ENCODE peak calls at places on chromosome 13, in four cellular contexts. V is WTC11, K is K562, Y is HepG2. U is an unnamed sample.

GRCh38 chr13:31020996-31021395 is 88.5 kb downstream of the TEX26 start:
- DNase-seq in V (no peak), K (no peak), Y (no peak), U (no peak)

GRCh38 chr13:70747305-70747704 is 639.1 kb upstream of the KLHL1 start:
- DNase-seq in V (no peak), K (no peak), Y (no peak), U (no peak)

GRCh38 chr13:51453959-51454703 is 1.3 kb upstream of the INTS6 start:
- DNase-seq in V (no peak), K (peak), Y (no peak), U (no peak)

GRCh38 chr13:114328595-114328994 is 14.3 kb downstream of the CHAMP1 start:
- DNase-seq in V (no peak), K (no peak), Y (no peak), U (no peak)

GRCh38 chr13:71625694-71626093 is 241.3 kb downstream of the DACH1 start:
- DNase-seq in V (no peak), K (no peak), Y (no peak), U (no peak)

GRCh38 chr13:68927387-68928026 is 1180.1 kb upstream of the ATXN8OS start:
- DNase-seq in V (peak), K (peak), Y (peak), U (no peak)

GRCh38 chr13:98675837-98676236 is 76.6 kb downstream of the SLC15A1 start:
- DNase-seq in V (no peak), K (no peak), Y (no peak), U (no peak)

GRCh38 chr13:39406688-39407087 is 196.3 kb downstream of the LHFPL6 start:
- DNase-seq in V (no peak), K (no peak), Y (no peak), U (peak)

GRCh38 chr13:62837895-62838294 is 1422.2 kb upstream of the PCDH20 start:
- DNase-seq in V (no peak), K (no peak), Y (no peak), U (no peak)

GRCh38 chr13:106110241-106110855 is 425.1 kb downstream of the EFNB2 start:
- DNase-seq in V (no peak), K (no peak), Y (no peak), U (no peak)

GRCh38 chr13:65603160-65603559 is 1627.0 kb downstream of the PCDH9 start:
- DNase-seq in V (no peak), K (no peak), Y (no peak), U (no peak)

GRCh38 chr13:27406178-27406939 is 18.1 kb upstream of the GTF3A start:
- DNase-seq in V (no peak), K (peak), Y (peak), U (no peak)

GRCh38 chr13:74975122-74975521 is 506.8 kb downstream of the TBC1D4 start:
- DNase-seq in V (no peak), K (no peak), Y (no peak), U (no peak)

GRCh38 chr13:64639206-64639605 is 2590.9 kb downstream of the PCDH9 start:
- DNase-seq in V (no peak), K (no peak), Y (no peak), U (no peak)

GRCh38 chr13:34360702-34361101 is 542.8 kb downstream of the RFC3 start:
- DNase-seq in V (no peak), K (no peak), Y (no peak), U (no peak)

GRCh38 chr13:34469212-34469983 is 472.7 kb upstream of the NBEA start:
- DNase-seq in V (no peak), K (no peak), Y (no peak), U (no peak)

GRCh38 chr13:100673831-100674362 is 698 bp downstream of the TMTC4 start:
- DNase-seq in V (no peak), K (peak), Y (peak), U (no peak)

GRCh38 chr13:84867246-84867645 is 932.0 kb downstream of the SLITRK6 start:
- DNase-seq in V (no peak), K (no peak), Y (peak), U (no peak)

GRCh38 chr13:48583859-48584311 is 51.0 kb upstream of the RCBTB2 start:
- DNase-seq in V (no peak), K (no peak), Y (peak), U (no peak)

GRCh38 chr13:103812966-103813365 is 746.7 kb upstream of the SLC10A2 start:
- DNase-seq in V (no peak), K (no peak), Y (no peak), U (no peak)

GRCh38 chr13:47934371-47934770 is 66.7 kb downstream of the SUCLA2 start:
- DNase-seq in V (no peak), K (no peak), Y (no peak), U (no peak)

GRCh38 chr13:27918918-27919255 is 913 bp upstream of the PDX1 start:
- DNase-seq in V (peak), K (no peak), Y (no peak), U (no peak)

GRCh38 chr13:113759525-113760137 is 605 bp downstream of the TMEM255B start:
- DNase-seq in V (no peak), K (no peak), Y (no peak), U (no peak)

GRCh38 chr13:89812856-89813255 is 1534.6 kb upstream of the MIR17HG start:
- DNase-seq in V (no peak), K (no peak), Y (no peak), U (no peak)

GRCh38 chr13:100212904-100213538 is 124.1 kb downstream of the PCCA start:
- DNase-seq in V (no peak), K (no peak), Y (no peak), U (no peak)

GRCh38 chr13:63124863-63125262 is 1709.2 kb upstream of the PCDH20 start:
- DNase-seq in V (no peak), K (no peak), Y (peak), U (no peak)

GRCh38 chr13:104773775-104774174 is 1707.6 kb upstream of the SLC10A2 start:
- DNase-seq in V (no peak), K (peak), Y (peak), U (peak)

GRCh38 chr13:109998808-109999528 is 212.6 kb upstream of the IRS2 start:
- DNase-seq in V (no peak), K (no peak), Y (no peak), U (no peak)

GRCh38 chr13:63288576-63288975 is 1872.9 kb upstream of the PCDH20 start:
- DNase-seq in V (no peak), K (no peak), Y (no peak), U (no peak)

GRCh38 chr13:52599037-52599852 is 43.0 kb upstream of the HNRNPA1L2 start:
- DNase-seq in V (no peak), K (no peak), Y (no peak), U (no peak)

GRCh38 chr13:36358352-36358751 is 12.2 kb upstream of the SPART start:
- DNase-seq in V (no peak), K (no peak), Y (no peak), U (no peak)
- TF ChIP-seq CREM in V (no peak), K (no peak), Y (no peak), U (no peak)

GRCh38 chr13:108922108-108922507 is 292.7 kb downstream of the MYO16 start:
- DNase-seq in V (no peak), K (no peak), Y (no peak), U (no peak)

GRCh38 chr13:108917581-108917980 is 288.2 kb downstream of the MYO16 start:
- DNase-seq in V (no peak), K (no peak), Y (no peak), U (no peak)

GRCh38 chr13:108919036-108919907 is 289.9 kb downstream of the MYO16 start:
- DNase-seq in V (no peak), K (no peak), Y (no peak), U (no peak)

GRCh38 chr13:108921238-108921637 is 291.8 kb downstream of the MYO16 start:
- DNase-seq in V (no peak), K (peak), Y (no peak), U (no peak)

DNA sequence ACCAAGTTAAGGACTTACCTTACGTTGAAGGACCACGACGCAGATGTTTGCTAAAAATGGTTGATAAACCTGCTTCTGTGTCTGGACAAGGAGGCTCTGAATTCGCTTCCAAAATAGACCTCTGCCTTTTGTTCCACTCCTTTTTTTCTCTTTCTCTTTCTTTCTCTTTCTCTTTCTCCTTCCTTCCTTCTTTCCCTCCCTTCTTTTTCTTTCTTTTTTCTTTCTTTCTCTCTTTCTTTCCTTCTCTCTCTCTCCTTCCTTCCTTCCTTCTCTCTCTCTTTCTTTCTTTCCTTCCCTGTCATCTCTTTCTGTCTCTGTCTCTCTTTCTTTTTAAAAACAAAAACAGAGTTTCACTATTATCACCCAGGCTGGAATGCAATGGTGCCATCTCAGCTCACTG is 290.7 kb downstream of the MYO16 start:
- DNase-seq in V (no peak), K (no peak), Y (no peak), U (no peak)
- TF ChIP-seq CREM in V (no peak), K (no peak), Y (no peak), U (no peak)

DNA sequence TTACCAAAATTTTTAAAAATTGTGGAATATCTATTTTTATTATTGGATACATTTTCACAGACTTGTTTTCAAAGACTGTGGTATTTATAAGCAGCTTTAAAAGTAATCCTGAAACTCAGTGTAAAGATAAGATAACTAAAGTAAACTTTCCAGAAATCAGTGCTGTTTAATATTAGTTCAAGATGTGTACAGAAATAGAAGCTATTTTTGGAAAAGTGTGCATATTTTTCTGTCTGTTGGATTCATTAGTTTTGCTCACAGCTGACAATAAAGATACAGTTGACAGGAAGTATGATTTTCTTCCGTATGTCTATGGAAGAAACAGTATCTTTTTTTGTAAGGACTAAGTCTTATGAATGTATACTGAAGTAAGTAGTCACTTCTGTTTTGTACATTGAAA is 85.9 kb downstream of the GJA3 start:
- DNase-seq in V (no peak), K (no peak), Y (no peak), U (no peak)
- TF ChIP-seq CREM in V (no peak), K (no peak), Y (no peak), U (no peak)

DNA sequence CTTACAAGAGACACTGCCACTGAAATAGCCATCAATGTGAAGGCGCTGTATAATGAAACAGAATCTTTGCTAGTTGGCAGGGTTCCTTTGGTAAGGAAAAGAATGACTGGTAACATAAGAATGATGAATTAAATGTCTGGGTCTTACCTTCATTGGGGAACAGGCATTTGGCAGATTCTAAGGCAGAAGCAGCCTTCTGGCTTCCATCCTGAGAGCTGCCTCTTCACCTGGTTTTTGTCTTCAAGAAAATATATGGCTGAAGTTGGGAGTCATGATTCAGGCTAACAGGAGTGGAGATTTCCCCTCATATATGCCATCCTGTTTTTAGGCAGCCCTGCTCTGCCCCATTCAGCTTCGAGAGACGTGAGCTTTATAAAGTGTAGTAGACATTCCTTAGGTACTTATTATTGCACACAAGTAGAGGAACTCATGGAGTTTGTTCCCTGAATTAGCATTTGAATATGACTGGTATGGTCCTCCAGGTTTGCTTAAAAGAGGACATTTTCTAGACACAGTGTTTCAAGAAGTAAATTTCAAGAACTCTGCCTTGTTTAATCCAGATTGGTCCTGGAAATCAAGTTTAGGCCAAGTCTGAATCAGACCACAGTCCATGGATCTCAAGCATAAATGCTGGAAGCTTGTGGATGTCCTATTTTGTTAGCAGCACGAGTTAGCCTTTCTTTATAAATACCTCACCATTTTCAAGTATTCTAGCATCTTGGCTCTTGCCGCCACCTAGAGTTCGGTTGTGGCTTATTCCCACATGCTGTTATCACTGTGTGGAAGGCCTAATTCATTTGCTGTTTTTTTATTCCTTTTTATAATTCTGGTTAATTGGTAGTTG is 56.2 kb upstream of the AKAP11 start:
- DNase-seq in V (peak), K (peak), Y (peak), U (peak)
- TF ChIP-seq CREM in V (no peak), K (no peak), Y (no peak), U (no peak)

GRCh38 chr13:77599351-77599750 is 63.8 kb downstream of the SCEL start:
- DNase-seq in V (no peak), K (no peak), Y (no peak), U (no peak)
- TF ChIP-seq CREM in V (no peak), K (no peak), Y (no peak), U (no peak)

DNA sequence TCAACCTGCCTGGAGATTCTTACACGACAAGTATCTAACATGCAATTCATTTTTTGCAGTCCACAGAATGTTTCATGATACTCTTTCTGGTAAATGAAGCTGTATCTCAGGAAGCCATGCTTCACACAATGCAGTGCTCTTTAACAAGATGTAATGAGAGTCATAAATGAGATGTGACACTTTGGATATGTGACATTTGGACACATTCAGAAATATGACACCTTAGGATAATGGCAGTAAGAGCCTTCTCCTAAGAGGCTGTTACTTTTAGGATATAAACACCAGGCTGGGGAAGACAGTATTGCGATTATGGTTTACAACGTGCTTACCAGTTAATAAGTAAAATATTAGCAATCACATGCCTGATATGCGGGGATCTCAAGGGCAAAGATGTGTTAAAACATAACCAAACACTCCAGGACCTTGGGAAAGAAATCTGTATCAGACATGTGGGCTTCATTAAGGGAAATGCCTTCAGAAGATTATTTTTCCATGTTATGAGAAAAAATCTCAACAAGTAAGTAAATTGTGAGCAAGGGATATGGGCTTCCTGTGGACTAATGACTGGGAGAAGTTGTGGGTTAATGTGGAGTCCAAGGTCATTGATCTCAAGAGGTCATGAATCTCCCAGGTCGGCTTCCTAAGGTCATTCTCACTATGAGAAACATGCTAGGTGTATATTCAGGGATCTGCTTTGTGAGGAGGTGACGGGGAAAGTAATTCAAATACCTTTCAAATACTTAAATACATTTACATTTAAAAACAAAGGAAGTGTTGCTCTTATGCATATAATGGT is 105.3 kb downstream of the STARD13 start:
- DNase-seq in V (no peak), K (no peak), Y (peak), U (no peak)
- TF ChIP-seq CREM in V (no peak), K (no peak), Y (no peak), U (no peak)

U was measured in GM12878.